ENCODE peak calls at places on chromosomes 6 and 20, in six cellular contexts. O is neural progenitor cell, X is K562, A is DND-41, K is HepG2, H is H9. V is an unnamed sample. For H3K4me1, the result is how much of the 10 kb centered on the place peaks cover.

GRCh38 chr6:113936093-113936934 is 34.6 kb downstream of the HDAC2 start:
- DNase-seq in K (peak), H (no peak), O (peak), X (peak), A (peak), V (peak)

GRCh38 chr6:53734473-53735299 is 60.1 kb upstream of the LRRC1 start:
- DNase-seq in K (peak), H (peak), X (no peak), A (peak), O (peak), V (peak)

GRCh38 chr20:45012682-45013302 is 46.5 kb downstream of the STK4 start:
- DNase-seq in A (no peak), K (no peak), H (peak), O (no peak), X (no peak), V (no peak)

GRCh38 chr20:17825949-17826843 is 126.4 kb downstream of the BANF2 start:
- DNase-seq in A (no peak), O (no peak), X (no peak), H (no peak), K (peak), V (no peak)

GRCh38 chr6:168243812-168244376 is 75.7 kb downstream of the DACT2 start:
- DNase-seq in A (peak), K (no peak), H (no peak), O (no peak), X (no peak), V (no peak)

GRCh38 chr6:169370666-169371343 is 117.2 kb upstream of the THBS2 start:
- DNase-seq in K (no peak), X (no peak), A (no peak), O (no peak), H (no peak), V (no peak)

GRCh38 chr20:528923-529594 is 14.5 kb downstream of the CSNK2A1 start:
- DNase-seq in K (no peak), O (no peak), A (no peak), H (no peak), X (no peak), V (peak)

GRCh38 chr6:148565321-148565926 is 181.4 kb upstream of the UST start:
- DNase-seq in H (no peak), K (no peak), A (no peak), O (no peak), X (no peak), V (no peak)

GRCh38 chr6:155985660-155986138 is 530.1 kb upstream of the NOX3 start:
- DNase-seq in O (no peak), H (no peak), K (no peak), A (no peak), X (no peak), V (no peak)

GRCh38 chr6:139568956-139569538 is 194.6 kb upstream of the CITED2 start:
- DNase-seq in K (no peak), A (no peak), X (no peak), H (no peak), O (no peak), V (peak)

GRCh38 chr6:16302721-16303552 is 64.5 kb downstream of the GMPR start:
- DNase-seq in X (no peak), K (peak), A (no peak), H (no peak), O (peak), V (no peak)

GRCh38 chr6:113930183-113930582 is 40.8 kb downstream of the HDAC2 start:
- DNase-seq in K (no peak), X (no peak), A (no peak), O (no peak), H (no peak), V (no peak)

GRCh38 chr6:142336787-142337186 is 35.0 kb downstream of the ADGRG6 start:
- DNase-seq in K (no peak), X (no peak), O (no peak), H (no peak), A (no peak), V (no peak)

GRCh38 chr20:50786703-50787102 is 8.2 kb upstream of the BCAS4 start:
- DNase-seq in K (no peak), O (no peak), A (no peak), X (no peak), H (no peak), V (no peak)

GRCh38 chr6:142753196-142753595 is 191.8 kb downstream of the HIVEP2 start:
- DNase-seq in H (no peak), X (no peak), O (no peak), K (no peak), A (no peak), V (no peak)

GRCh38 chr20:50229156-50229605 is 38.6 kb downstream of the CEBPB start:
- DNase-seq in A (no peak), X (no peak), H (no peak), O (no peak), K (no peak), V (no peak)

GRCh38 chr6:37493047-37493995 is 6.4 kb downstream of the CCDC167 start:
- DNase-seq in H (no peak), X (no peak), K (no peak), O (no peak), A (no peak), V (no peak)

GRCh38 chr6:90993771-90994170 is 406.9 kb upstream of the MAP3K7 start:
- DNase-seq in O (no peak), X (no peak), H (no peak), K (no peak), A (no peak), V (peak)

GRCh38 chr20:60095456-60095855 is 137.2 kb downstream of the CDH26 start:
- DNase-seq in X (no peak), K (no peak), A (peak), O (no peak), H (no peak), V (no peak)

GRCh38 chr6:40308533-40309306 is 278.4 kb downstream of the LRFN2 start:
- DNase-seq in A (peak), O (peak), H (peak), X (peak), K (peak), V (peak)

GRCh38 chr6:21653323-21653722 is 59.8 kb downstream of the SOX4 start:
- DNase-seq in A (no peak), H (no peak), K (no peak), O (no peak), X (no peak), V (no peak)

GRCh38 chr6:41936073-41936837 is 5.4 kb downstream of the CCND3 start:
- DNase-seq in X (peak), A (peak), K (peak), H (peak), O (peak), V (peak)

GRCh38 chr20:15604406-15604805 is 968.8 kb downstream of the KIF16B start:
- DNase-seq in X (no peak), K (no peak), H (no peak), A (no peak), O (no peak), V (no peak)

GRCh38 chr6:77463308-77463880 is at the start of gene HTR1B:
- DNase-seq in X (no peak), H (peak), A (no peak), K (no peak), O (peak), V (peak)

GRCh38 chr6:110653381-110653780 is 161.9 kb downstream of the CDK19 start:
- DNase-seq in O (no peak), K (no peak), H (no peak), A (no peak), X (no peak), V (no peak)

GRCh38 chr6:144283781-144284473 is 1.2 kb upstream of the UTRN start:
- DNase-seq in H (no peak), A (no peak), X (no peak), K (no peak), O (no peak), V (peak)

GRCh38 chr6:79494841-79495240 is 42.4 kb downstream of the LCA5 start:
- DNase-seq in H (peak), A (no peak), X (no peak), O (peak), K (no peak), V (no peak)

GRCh38 chr20:53346266-53346665 is 247.4 kb downstream of the ZNF217 start:
- DNase-seq in A (no peak), X (no peak), H (no peak), O (no peak), K (peak), V (no peak)

GRCh38 chr6:33428219-33428890 is 8.5 kb downstream of the SYNGAP1 start:
- DNase-seq in H (peak), O (peak), X (peak), A (peak), K (peak), V (peak)

GRCh38 chr6:158005626-158006180 is 24.0 kb downstream of the SYNJ2 start:
- DNase-seq in H (no peak), O (no peak), X (no peak), K (no peak), A (no peak), V (no peak)

GRCh38 chr6:33008944-33009861 is at the start of gene HLA-DOA:
- DNase-seq in K (no peak), X (peak), A (peak), O (peak), H (peak), V (no peak)

GRCh38 chr20:38129893-38130609 is 35.0 kb downstream of the TGM2 start:
- DNase-seq in X (no peak), K (no peak), H (no peak), O (no peak), A (no peak), V (no peak)

GRCh38 chr6:24906314-24906713 is 29.4 kb downstream of the RIPOR2 start:
- DNase-seq in X (no peak), O (no peak), H (no peak), A (no peak), K (no peak), V (no peak)
- H3K4me1 ChIP-seq in X (under half), O (under half), H (under half), A (under half), K (under half), V (under half)

DNA sequence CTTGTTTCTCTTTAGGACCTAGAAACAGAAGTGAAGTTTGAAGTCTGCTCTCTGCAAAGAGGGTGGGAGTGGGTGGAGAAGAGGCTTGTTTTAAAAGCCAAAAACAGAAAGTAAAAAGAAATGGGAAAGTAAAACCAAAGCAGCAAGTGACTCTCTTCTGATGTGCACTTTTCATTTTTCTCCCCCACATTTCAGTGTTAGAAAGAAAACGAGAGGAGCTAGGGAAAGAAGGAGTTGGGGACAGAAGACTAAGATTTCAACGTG is 1.3 kb downstream of the C6orf141 start:
- DNase-seq in O (no peak), H (no peak), K (no peak), A (no peak), X (no peak), V (no peak)
- H3K9ac ChIP-seq in O (peak), H (no peak), K (no peak), A (no peak), X (no peak), V (peak)

GRCh38 chr6:163423696-163424095 is 9.2 kb downstream of the QKI start:
- DNase-seq in K (no peak), O (no peak), H (no peak), X (no peak), A (no peak), V (no peak)
- H3K4me1 ChIP-seq in K (half or more), O (half or more), H (under half), X (under half), A (under half), V (under half)

DNA sequence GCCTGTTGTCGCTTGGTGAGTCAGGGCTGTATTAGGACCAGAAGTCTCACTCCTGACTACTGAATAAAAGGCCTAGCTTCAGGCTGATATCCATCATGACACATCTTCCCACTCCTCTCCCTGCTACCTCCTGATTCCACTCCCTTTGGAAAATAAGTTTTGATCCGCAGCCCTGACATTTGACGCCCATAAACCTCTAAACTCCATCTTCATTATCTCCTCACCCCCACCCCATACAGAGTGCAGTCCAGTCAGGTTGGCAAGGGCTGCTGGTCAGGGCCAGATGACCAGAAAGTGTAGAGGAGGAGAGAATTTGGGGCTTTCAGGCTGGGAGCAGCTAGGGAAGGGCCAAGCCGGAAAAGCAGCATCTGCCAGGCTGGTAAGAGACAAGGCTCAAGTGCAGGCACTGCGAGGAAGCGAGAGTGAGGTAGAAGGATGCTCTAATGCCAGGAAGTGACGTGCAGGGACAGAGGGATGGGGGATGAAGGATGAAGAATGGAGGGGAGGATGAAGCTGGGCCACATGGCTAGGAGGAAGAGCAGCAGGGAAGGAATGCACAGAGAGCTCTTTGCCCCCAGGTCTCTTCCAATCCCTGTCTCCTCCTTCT is 1.2 kb downstream of the GGT7 start:
- DNase-seq in K (no peak), O (no peak), X (no peak), H (no peak), A (no peak), V (no peak)
- H3K9ac ChIP-seq in K (peak), O (no peak), X (peak), H (peak), A (peak), V (no peak)

GRCh38 chr20:39849664-39850063 is 839.4 kb downstream of the MAFB start:
- DNase-seq in X (no peak), H (no peak), A (no peak), O (no peak), K (no peak), V (peak)

GRCh38 chr20:39850821-39851330 is 838.2 kb downstream of the MAFB start:
- DNase-seq in H (no peak), A (no peak), K (no peak), O (peak), X (no peak), V (no peak)

GRCh38 chr20:39851459-39851858 is 837.6 kb downstream of the MAFB start:
- DNase-seq in H (no peak), X (no peak), A (no peak), O (no peak), K (no peak), V (peak)

GRCh38 chr20:39850236-39850635 is 838.8 kb downstream of the MAFB start:
- DNase-seq in X (no peak), K (no peak), H (no peak), A (no peak), O (no peak), V (no peak)

DNA sequence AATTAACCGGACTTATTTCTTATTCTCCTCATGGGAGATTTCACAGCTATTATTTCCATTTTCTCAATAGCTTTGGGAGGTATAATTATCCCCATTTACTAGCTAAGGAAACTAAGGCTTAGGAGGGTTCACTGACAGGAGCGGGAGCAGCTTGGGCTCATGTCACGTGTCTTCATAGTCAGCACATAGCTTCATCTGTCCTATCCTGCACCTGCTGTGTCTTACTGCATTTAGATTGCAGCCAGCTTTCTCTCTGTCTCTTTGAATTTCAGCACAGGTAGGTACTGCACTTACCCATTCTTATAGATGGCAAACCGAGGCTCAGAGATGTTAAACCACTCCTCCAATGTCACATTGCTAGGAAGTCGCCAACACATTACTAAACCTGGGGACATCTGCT is 839.9 kb downstream of the MAFB start:
- DNase-seq in O (no peak), H (no peak), K (no peak), X (no peak), A (no peak), V (no peak)
- H3K4me1 ChIP-seq in O (under half), H (under half), K (under half), X (under half), A (under half), V (under half)

V was measured in mammary epithelial cell.